ENCODE peak calls at places on chromosome 20, in six cellular contexts. A, W, X, U, O and H are unnamed samples. For H3K27me3, the result is how much of the 10 kb centered on the place peaks cover.

GRCh38 chr20:60088236-60088635 is 130.0 kb downstream of the CDH26 start:
- DNase-seq in A (no peak), W (no peak), X (no peak), U (no peak), O (no peak), H (no peak)

GRCh38 chr20:5077761-5078387 is 41.9 kb downstream of the PCNA start:
- DNase-seq in A (no peak), W (no peak), X (no peak), U (no peak), O (no peak), H (no peak)

GRCh38 chr20:59291740-59292139 is 8.7 kb upstream of the EDN3 start:
- DNase-seq in A (no peak), W (no peak), X (no peak), U (no peak), O (no peak), H (no peak)

GRCh38 chr20:29743101-29743931 is 1514.1 kb upstream of the DEFB115 start:
- DNase-seq in A (no peak), W (peak), X (no peak), U (no peak), O (no peak), H (no peak)

GRCh38 chr20:40441771-40442170 is 247.3 kb downstream of the MAFB start:
- DNase-seq in A (no peak), W (no peak), X (no peak), U (no peak), O (no peak), H (no peak)

GRCh38 chr20:25745738-25746137 is 49.1 kb upstream of the ZNF337 start:
- DNase-seq in A (no peak), W (no peak), X (no peak), U (no peak), O (no peak), H (no peak)

GRCh38 chr20:32429745-32430360 is 71.7 kb downstream of the ASXL1 start:
- DNase-seq in A (no peak), W (peak), X (no peak), U (no peak), O (no peak), H (no peak)

GRCh38 chr20:19786311-19786710 is 28.3 kb downstream of the RIN2 start:
- DNase-seq in A (no peak), W (no peak), X (no peak), U (no peak), O (peak), H (peak)

GRCh38 chr20:21622097-21622496 is 83.4 kb upstream of the PAX1 start:
- DNase-seq in A (no peak), W (no peak), X (no peak), U (no peak), O (no peak), H (no peak)

GRCh38 chr20:59783020-59784010 is 150.1 kb downstream of the SYCP2 start:
- DNase-seq in A (peak), W (peak), X (peak), U (peak), O (peak), H (no peak)

GRCh38 chr20:61732511-61733210 is 333.0 kb downstream of the TAF4 start:
- DNase-seq in A (no peak), W (no peak), X (no peak), U (no peak), O (no peak), H (no peak)
- H3K27me3 ChIP-seq in A (under half), W (under half), X (under half), U (under half), O (half or more), H (under half)

GRCh38 chr20:17226410-17227198 is at the start of gene PCSK2:
- DNase-seq in A (no peak), W (peak), X (no peak), U (peak), O (peak), H (no peak)
- H3K4me3 ChIP-seq in A (peak), W (no peak), X (no peak), U (peak), O (peak), H (peak)

GRCh38 chr20:43959920-43960227 is 45.2 kb downstream of the TOX2 start:
- DNase-seq in A (no peak), W (no peak), X (no peak), U (no peak), O (no peak), H (no peak)
- H3K27me3 ChIP-seq in A (under half), W (under half), X (under half), U (under half), O (under half), H (under half)

GRCh38 chr20:53736122-53736756 is 142.6 kb upstream of the ZNF217 start:
- DNase-seq in A (no peak), W (no peak), X (no peak), U (peak), O (no peak), H (no peak)
- H3K4me3 ChIP-seq in A (no peak), W (no peak), X (no peak), U (no peak), O (peak), H (no peak)